ENCODE peak calls at places on chromosomes 6 and 20, in four cellular contexts. F, B, K and U are unnamed samples.

GRCh38 chr6:90894285-90895144 is 307.6 kb upstream of the MAP3K7 start:
- DNase-seq in F (no peak), B (no peak), K (no peak), U (no peak)

GRCh38 chr6:56690519-56691200 is 48.0 kb upstream of the DST start:
- DNase-seq in F (peak; percentile 71), B (no peak), K (peak; percentile 88), U (no peak)

GRCh38 chr6:52213127-52213526 is 27.0 kb downstream of the IL17A start:
- DNase-seq in F (no peak), B (no peak), K (no peak), U (no peak)

GRCh38 chr20:41140226-41141133 is 3.1 kb downstream of the PLCG1 start:
- DNase-seq in F (no peak), B (peak; percentile 64), K (no peak), U (no peak)

GRCh38 chr6:77653817-77654216 is 978 bp downstream of the MEI4 start:
- DNase-seq in F (no peak), B (no peak), K (no peak), U (no peak)

GRCh38 chr20:64102647-64103354 is 4.6 kb downstream of the NPBWR2 start:
- DNase-seq in F (no peak), B (peak; percentile 51), K (no peak), U (peak; percentile 73)

GRCh38 chr6:83432626-83433025 is 1.8 kb upstream of the ME1 start:
- DNase-seq in F (peak; percentile 20), B (no peak), K (no peak), U (no peak)

GRCh38 chr6:41779793-41780622 is at the start of gene FRS3:
- DNase-seq in F (peak; percentile 96), B (peak; percentile 100), K (peak; percentile 71), U (peak; percentile 99)

GRCh38 chr6:133724726-133725125 is 164.2 kb upstream of the TCF21 start:
- DNase-seq in F (no peak), B (no peak), K (no peak), U (no peak)

GRCh38 chr20:17898548-17898994 is 70.0 kb downstream of the SNX5 start:
- DNase-seq in F (peak; percentile 80), B (peak; percentile 81), K (peak; percentile 53), U (peak; percentile 81)

GRCh38 chr20:3239026-3239866 is at the start of gene SLC4A11:
- DNase-seq in F (peak; percentile 66), B (peak; percentile 86), K (no peak), U (peak; percentile 86)

GRCh38 chr20:43840382-43841070 is 74.1 kb upstream of the TOX2 start:
- DNase-seq in F (peak; percentile 44), B (no peak), K (no peak), U (peak; percentile 45)

GRCh38 chr6:78830810-78831209 is 36.5 kb upstream of the IRAK1BP1 start:
- DNase-seq in F (no peak), B (no peak), K (no peak), U (no peak)

GRCh38 chr20:63475209-63475608 is 2.8 kb upstream of the KCNQ2 start:
- DNase-seq in F (peak; percentile 6), B (no peak), K (no peak), U (no peak)

GRCh38 chr6:163603395-163603794 is 188.9 kb downstream of the QKI start:
- DNase-seq in F (no peak), B (no peak), K (no peak), U (no peak)

GRCh38 chr20:41055679-41056078 is 27.1 kb downstream of the TOP1 start:
- DNase-seq in F (peak; percentile 55), B (no peak), K (no peak), U (no peak)

GRCh38 chr6:42359021-42359420 is 92.7 kb downstream of the TRERF1 start:
- DNase-seq in F (no peak), B (no peak), K (no peak), U (no peak)

GRCh38 chr20:56443654-56444540 is 24.5 kb upstream of the RTF2 start:
- DNase-seq in F (peak; percentile 79), B (no peak), K (no peak), U (no peak)

GRCh38 chr6:38146021-38146657 is 326.6 kb downstream of the ZFAND3 start:
- DNase-seq in F (no peak), B (no peak), K (no peak), U (no peak)

GRCh38 chr6:126546771-126547170 is 206.9 kb downstream of the CENPW start:
- DNase-seq in F (no peak), B (no peak), K (no peak), U (no peak)

GRCh38 chr6:49915035-49915434 is 48.7 kb upstream of the CRISP1 start:
- DNase-seq in F (no peak), B (no peak), K (no peak), U (no peak)

GRCh38 chr6:72798196-72798595 is 176.3 kb downstream of the KCNQ5 start:
- DNase-seq in F (peak; percentile 31), B (no peak), K (no peak), U (no peak)

GRCh38 chr20:12638633-12639360 is 370.0 kb upstream of the SPTLC3 start:
- DNase-seq in F (no peak), B (no peak), K (no peak), U (no peak)

GRCh38 chr6:7085911-7086310 is 21.9 kb upstream of the RREB1 start:
- DNase-seq in F (peak; percentile 9), B (no peak), K (no peak), U (no peak)

GRCh38 chr6:83867527-83868161 is 8.2 kb downstream of the CYB5R4 start:
- DNase-seq in F (peak; percentile 53), B (no peak), K (peak; percentile 95), U (peak; percentile 36)

GRCh38 chr20:46636514-46636913 is 14.7 kb downstream of the SLC13A3 start:
- DNase-seq in F (no peak), B (no peak), K (no peak), U (no peak)

GRCh38 chr20:51373713-51374481 is 168.6 kb downstream of the NFATC2 start:
- DNase-seq in F (no peak), B (peak; percentile 75), K (no peak), U (no peak)

GRCh38 chr20:41428285-41428684 is 61.7 kb upstream of the EMILIN3 start:
- DNase-seq in F (peak; percentile 52), B (no peak), K (no peak), U (no peak)

GRCh38 chr6:151096255-151096612 is 143.5 kb upstream of the AKAP12 start:
- DNase-seq in F (peak; percentile 22), B (no peak), K (no peak), U (no peak)

GRCh38 chr20:2693286-2693995 is 861 bp downstream of the EBF4 start:
- DNase-seq in F (peak; percentile 5), B (peak; percentile 84), K (no peak), U (no peak)

GRCh38 chr20:3434232-3434631 is 26.8 kb upstream of the DNAAF9 start:
- DNase-seq in F (no peak), B (no peak), K (no peak), U (no peak)

GRCh38 chr6:153568601-153569000 is 437.5 kb upstream of the RGS17 start:
- DNase-seq in F (peak; percentile 41), B (no peak), K (no peak), U (no peak)

GRCh38 chr6:158772851-158773371 is 46.3 kb downstream of the EZR start:
- DNase-seq in F (peak; percentile 19), B (no peak), K (no peak), U (no peak)

GRCh38 chr6:158060447-158061360 is 79.0 kb downstream of the SYNJ2 start:
- DNase-seq in F (peak; percentile 93), B (peak; percentile 98), K (no peak), U (no peak)

GRCh38 chr20:14861028-14861699 is 523.8 kb upstream of the FLRT3 start:
- DNase-seq in F (no peak), B (no peak), K (no peak), U (no peak)

GRCh38 chr6:56798163-56798562 is 155.5 kb upstream of the DST start:
- DNase-seq in F (peak; percentile 92), B (no peak), K (no peak), U (no peak)

DNA sequence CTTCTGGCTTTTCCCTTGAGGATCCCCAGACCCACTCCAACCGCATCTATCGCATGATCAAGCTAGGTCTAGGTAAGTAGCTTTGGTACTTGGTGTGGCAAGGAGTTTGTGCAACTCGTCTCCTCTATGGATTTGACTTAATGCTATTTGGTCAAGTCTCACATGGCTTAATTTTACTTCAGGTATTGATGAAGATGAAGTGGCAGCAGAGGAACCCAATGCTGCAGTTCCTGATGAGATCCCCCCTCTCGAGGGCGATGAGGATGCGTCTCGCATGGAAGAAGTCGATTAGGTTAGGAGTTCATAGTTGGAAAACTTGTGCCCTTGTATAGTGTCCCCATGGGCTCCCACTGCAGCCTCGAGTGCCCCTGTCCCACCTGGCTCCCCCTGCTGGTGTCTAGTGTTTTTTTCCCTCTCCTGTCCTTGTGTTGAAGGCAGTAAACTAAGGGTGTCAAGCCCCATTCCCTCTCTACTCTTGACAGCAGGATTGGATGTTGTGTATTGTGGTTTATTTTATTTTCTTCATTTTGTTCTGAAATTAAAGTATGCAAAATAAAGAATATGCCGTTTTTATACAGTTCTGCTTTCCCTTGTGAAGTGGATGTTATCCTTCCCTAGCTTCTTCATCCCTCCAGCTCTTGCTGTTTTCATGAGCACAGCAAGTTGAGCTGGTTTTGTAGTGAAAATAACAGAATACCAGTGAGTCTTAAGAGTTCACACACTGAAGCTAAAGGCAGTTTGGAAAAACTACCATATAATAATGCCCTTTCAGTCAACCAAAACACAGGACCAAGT is 3.8 kb downstream of the SLC35B2 start:
- DNase-seq in F (no peak), B (peak; percentile 48), K (no peak), U (no peak)
- H3K4me1 ChIP-seq in F (peaks cover 8% of the 10 kb centered on the region), B (peaks cover 2% of the 10 kb centered on the region), K (peaks cover 65% of the 10 kb centered on the region), U (peaks cover 18% of the 10 kb centered on the region)

GRCh38 chr6:29519291-29520010 is 31.7 kb upstream of the MAS1L start:
- DNase-seq in F (no peak), B (no peak), K (no peak), U (no peak)
- H3K9me3 ChIP-seq in F (no peaks in the 10 kb centered on the region), B (no peaks in the 10 kb centered on the region), K (no peaks in the 10 kb centered on the region), U (no peaks in the 10 kb centered on the region)

DNA sequence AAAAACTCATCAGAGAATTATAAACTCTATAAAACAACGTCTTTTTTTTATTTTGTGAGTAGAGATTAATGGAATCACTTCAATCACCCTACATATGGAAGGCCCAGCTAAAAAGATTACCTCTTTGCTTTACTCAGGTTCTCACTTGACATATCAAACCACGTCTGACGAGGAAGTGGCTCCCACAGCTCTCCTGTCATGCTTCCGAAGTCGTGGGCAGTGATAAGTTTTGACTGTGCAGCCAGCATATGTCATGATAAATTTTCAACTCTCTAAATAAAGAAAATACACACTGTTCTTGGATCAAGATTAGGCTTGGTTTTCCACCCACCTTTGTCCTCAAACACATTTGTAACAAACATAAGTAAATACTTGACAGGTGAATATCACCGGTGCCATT is 279.5 kb upstream of the RNF217 start:
- DNase-seq in F (no peak), B (no peak), K (no peak), U (no peak)
- H3K4me1 ChIP-seq in F (no peaks in the 10 kb centered on the region), B (no peaks in the 10 kb centered on the region), K (no peaks in the 10 kb centered on the region), U (no peaks in the 10 kb centered on the region)

DNA sequence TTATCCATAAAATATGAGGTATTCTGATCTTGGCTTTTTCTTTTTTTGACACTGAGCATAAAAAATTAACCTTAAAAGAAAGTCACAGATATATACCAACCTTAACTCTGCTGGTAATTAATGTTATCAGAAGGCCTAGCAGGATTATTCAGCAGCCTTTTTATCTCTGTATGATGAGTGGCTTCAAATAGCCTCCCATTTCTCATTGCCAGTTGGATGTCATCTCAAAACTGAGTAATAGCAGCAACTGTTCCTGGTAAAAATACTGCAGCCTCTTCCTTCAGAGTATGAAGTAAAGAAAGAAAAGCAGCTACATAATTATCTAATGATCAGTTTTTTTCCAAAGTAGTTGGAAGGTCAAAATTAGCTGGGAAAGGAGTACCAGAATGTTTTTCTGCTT is 24.9 kb upstream of the HDGFL1 start:
- DNase-seq in F (no peak), B (no peak), K (no peak), U (no peak)
- H3K9me3 ChIP-seq in F (no peaks in the 10 kb centered on the region), B (peaks cover 3% of the 10 kb centered on the region), K (no peaks in the 10 kb centered on the region), U (no peaks in the 10 kb centered on the region)